ENCODE peak calls at places on chromosomes 4 and X, in seven cellular contexts. U, C, Y, W, H, E and S are unnamed samples.

GRCh38 chr4:2930135-2930805 is 32.9 kb downstream of the NOP14 start:
- DNase-seq in U (no peak), C (peak), Y (peak), W (no peak), H (no peak), E (peak), S (no peak)

GRCh38 chr4:48543796-48544195 is 53.7 kb downstream of the ZAR1 start:
- DNase-seq in U (no peak), C (no peak), Y (no peak), W (no peak), H (no peak), E (no peak), S (no peak)

GRCh38 chr4:156775803-156776202 is 195.8 kb downstream of the PDGFC start:
- DNase-seq in U (no peak), C (no peak), Y (no peak), W (no peak), H (no peak), E (no peak), S (no peak)

GRCh38 chrX:15244421-15244820 is 25.5 kb downstream of the ASB9 start:
- DNase-seq in U (no peak), C (no peak), Y (no peak), W (no peak), H (no peak), E (no peak), S (no peak)

GRCh38 chrX:8988456-8988855 is 45.5 kb downstream of the FAM9B start:
- DNase-seq in U (no peak), C (peak), Y (no peak), W (no peak), H (peak), E (no peak), S (no peak)

GRCh38 chrX:70166601-70167590 is 10.4 kb upstream of the DGAT2L6 start:
- DNase-seq in U (no peak), C (no peak), Y (no peak), W (no peak), H (no peak), E (no peak), S (no peak)

GRCh38 chrX:153651540-153652079 is 4.6 kb downstream of the DUSP9 start:
- DNase-seq in U (no peak), C (no peak), Y (peak), W (peak), H (peak), E (peak), S (no peak)

GRCh38 chr4:7802093-7802726 is 137.5 kb downstream of the AFAP1 start:
- DNase-seq in U (no peak), C (peak), Y (no peak), W (peak), H (peak), E (peak), S (peak)

GRCh38 chr4:90536408-90536807 is 409.2 kb downstream of the CCSER1 start:
- DNase-seq in U (no peak), C (no peak), Y (no peak), W (no peak), H (no peak), E (no peak), S (no peak)

GRCh38 chr4:41458689-41459088 is 79.3 kb upstream of the LIMCH1 start:
- DNase-seq in U (no peak), C (no peak), Y (no peak), W (no peak), H (no peak), E (no peak), S (no peak)

GRCh38 chr4:20248155-20248558 is 3.5 kb upstream of the SLIT2 start:
- DNase-seq in U (no peak), C (no peak), Y (no peak), W (peak), H (peak), E (no peak), S (no peak)

DNA sequence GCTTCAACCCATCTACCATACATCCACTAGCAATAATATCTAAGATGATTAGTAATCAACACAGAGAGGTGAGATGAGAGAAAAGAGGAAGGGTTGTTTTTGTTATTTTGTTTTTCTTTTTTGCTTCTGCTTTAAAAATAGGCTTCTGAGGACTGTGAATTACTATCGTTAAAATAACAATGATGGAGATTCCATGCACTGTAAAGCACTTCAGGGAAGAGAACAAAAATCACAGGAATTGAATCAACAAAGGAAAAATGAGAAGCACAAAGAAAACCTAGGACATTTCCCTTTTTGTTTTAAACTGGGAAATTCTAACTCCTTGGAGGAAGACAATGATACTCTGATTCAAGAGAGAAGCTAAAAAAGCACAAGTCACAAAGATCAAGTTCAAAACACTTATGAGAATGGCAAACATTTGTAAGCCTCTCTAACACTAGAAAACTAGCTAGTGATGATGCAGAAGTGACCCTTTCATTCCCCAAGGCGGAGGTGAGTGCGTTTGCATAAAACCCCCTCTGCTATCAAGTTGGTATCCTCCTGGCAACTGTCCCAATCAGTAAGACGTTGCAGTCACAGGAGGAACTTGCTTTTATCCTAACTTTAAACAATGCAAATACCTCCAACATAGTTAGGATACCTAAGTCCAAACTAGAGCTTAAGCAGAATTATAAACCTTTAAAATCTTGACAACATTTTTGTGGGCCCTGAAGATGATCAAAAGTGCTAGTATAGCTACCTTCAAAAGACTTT is 308.5 kb downstream of the CAMK2D start:
- DNase-seq in U (no peak), C (no peak), Y (no peak), W (peak), H (no peak), E (peak), S (no peak)
- H3K27ac ChIP-seq in U (no peak), C (no peak), Y (no peak), W (peak), H (no peak), E (peak), S (peak)

DNA sequence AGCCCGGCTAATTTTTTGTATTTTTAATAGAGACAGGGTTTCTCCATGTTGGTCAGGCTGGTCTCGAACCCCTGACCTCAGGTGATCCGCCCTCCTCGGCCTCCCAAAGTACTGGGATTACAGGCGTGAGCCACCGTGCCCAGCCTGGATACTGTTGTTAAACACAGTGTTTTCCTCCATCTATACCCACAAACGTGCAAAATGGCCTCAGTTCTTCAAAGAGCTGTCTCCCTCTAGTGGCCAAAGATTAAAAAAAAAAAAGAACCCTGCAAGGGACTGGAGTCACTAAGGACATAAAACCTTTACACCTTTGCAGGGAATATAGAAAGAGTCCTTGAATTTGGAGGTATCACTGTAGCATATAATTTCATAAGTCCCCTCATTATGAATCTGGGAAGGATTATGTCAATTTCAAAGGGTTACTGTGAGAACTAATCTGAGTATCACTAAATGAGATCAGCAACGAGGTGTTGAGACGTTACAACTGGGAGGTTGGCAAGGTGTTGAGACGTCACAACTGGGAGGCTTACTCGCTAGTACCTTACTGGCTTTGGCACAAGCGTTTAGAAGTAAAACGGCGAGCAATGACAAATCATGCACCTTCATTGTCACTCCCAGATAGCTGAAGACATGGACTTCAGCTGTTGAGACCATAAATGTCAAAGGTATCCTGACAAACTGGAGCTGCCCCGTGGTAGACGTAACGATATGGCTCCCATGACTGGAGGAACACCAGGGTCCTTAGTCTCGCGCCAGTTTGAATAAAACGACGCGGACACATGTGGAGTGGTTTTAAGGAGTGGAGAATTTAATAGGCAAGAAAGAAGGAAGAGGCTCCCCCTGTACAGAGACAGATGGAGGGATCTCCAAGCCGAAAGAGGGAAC is 33.4 kb upstream of the ENPP6 start:
- DNase-seq in U (no peak), C (no peak), Y (no peak), W (peak), H (peak), E (no peak), S (no peak)
- TF ChIP-seq CTCF in U (peak), C (peak), Y (peak), W (peak), H (peak), E (peak), S (no peak)

DNA sequence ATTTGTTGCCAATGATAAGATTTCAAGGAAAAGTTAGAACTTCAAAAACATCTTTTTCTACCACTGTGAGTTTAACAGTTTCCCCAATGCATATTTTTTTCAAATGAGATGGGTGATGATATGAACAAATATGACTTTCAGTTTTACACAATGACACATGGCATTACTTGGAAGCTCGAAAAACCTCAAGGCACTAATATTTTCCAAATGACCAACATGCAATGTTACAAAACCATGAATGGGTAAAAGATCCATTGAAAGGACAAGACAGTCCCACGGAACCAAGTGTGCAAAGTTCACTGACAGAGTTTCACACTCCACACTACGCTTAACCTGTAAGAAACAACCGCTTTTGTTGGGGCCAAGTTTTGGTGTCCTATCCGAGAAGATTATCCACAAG is 84.5 kb downstream of the CD99L2 start:
- DNase-seq in U (no peak), C (no peak), Y (no peak), W (no peak), H (no peak), E (no peak), S (no peak)
- H3K27ac ChIP-seq in U (no peak), C (no peak), Y (no peak), W (no peak), H (no peak), E (no peak), S (no peak)

DNA sequence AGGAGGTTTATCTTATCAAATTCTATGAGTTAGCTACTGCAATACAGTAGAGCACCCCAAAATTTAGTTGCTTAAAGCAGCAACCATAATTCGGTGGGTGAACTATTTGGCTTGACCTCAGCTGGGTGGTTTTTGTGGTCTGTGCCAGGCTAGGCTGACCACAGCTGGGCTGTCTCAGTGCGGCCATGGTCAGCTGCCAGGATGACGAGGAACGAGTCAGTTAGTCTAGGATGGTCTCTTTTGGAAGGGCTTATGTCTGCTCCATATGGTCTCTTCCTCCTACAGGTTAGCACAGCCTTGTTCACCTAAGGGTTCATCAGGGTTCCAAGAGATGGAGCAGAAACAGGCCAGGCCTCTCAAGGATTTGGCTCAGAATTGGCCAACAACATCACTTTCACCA is 210.4 kb downstream of the PALLD start:
- DNase-seq in U (no peak), C (no peak), Y (no peak), W (no peak), H (no peak), E (no peak), S (no peak)
- TF ChIP-seq CTCF in U (no peak), C (no peak), Y (no peak), W (no peak), H (no peak), E (no peak), S (no peak)

GRCh38 chrX:110021180-110022022 is 18.5 kb downstream of the TMEM164 start:
- DNase-seq in U (no peak), C (no peak), Y (no peak), W (no peak), H (peak), E (no peak), S (peak)
- H3K27ac ChIP-seq in U (no peak), C (no peak), Y (no peak), W (no peak), H (peak), E (no peak), S (peak)

DNA sequence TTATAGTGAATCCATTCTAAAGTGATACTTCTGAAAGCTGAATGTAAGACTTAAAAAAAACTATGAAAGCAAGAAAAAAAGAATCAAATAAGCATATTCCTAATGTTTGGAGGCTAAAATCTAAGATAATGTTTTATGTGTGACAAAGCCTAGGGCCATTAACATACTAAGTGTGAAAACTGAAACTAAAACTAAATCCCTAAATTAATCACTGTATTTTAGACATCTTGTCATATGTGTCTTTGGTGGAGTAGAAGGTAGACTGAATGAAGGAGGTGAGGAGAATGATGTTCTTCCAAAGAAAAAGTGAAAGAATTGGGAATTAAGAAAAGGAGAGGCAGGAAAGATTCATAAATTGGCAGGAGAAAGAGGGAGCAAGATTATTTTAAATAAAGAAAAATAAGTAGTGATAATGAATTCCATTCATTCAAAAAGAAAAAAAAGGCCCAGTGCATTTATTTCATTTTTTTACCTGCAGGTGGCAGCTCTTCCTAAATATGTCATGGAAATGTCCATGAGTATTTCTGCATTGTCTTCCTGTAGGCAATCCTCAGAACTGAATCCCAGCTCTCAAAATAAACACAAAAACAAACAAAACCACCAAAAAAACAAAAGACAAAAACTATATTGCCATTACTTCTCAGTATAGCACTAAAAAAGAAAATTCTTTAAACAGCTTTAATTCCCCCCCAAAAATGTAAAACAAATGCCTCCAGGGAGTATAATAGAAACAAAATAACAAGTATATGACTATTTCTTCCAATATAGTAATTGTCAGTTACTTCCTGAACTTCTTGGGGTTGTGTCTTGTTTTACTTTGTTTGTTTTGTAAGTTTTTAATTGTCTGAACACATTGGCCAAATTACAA is 17.0 kb upstream of the AP1AR start:
- DNase-seq in U (no peak), C (no peak), Y (no peak), W (peak), H (no peak), E (no peak), S (no peak)
- TF ChIP-seq CTCF in U (peak), C (peak), Y (no peak), W (peak), H (peak), E (no peak), S (peak)

DNA sequence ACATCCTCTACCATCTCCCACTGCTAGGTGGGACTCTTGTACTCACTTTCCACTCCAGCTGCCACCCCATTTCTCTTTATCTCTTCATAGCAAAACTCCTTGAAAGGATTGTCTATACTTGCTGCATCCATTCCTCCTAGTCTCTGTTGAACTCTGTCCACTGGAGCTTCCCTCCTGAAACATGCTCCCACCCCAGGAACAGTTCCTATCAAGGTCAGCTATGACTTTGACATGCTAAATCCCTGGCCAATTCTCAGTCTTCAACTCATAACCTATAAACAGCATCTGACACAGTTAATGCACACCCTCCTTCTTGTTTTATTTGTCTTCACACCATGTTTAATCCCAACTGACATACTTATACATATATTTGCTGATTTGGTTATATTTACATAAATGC is 47.8 kb downstream of the SPARCL1 start:
- DNase-seq in U (no peak), C (no peak), Y (no peak), W (no peak), H (no peak), E (no peak), S (no peak)
- H3K27ac ChIP-seq in U (no peak), C (no peak), Y (no peak), W (no peak), H (no peak), E (no peak), S (no peak)

GRCh38 chr4:11701978-11702377 is 273.3 kb upstream of the HS3ST1 start:
- DNase-seq in U (no peak), C (no peak), Y (no peak), W (no peak), H (peak), E (peak), S (no peak)
- TF ChIP-seq CTCF in U (no peak), C (no peak), Y (no peak), W (peak), H (no peak), E (peak), S (no peak)

GRCh38 chrX:39492495-39493162 is 605.1 kb downstream of the BCOR start:
- DNase-seq in U (no peak), C (peak), Y (no peak), W (no peak), H (no peak), E (no peak), S (no peak)
- H3K27ac ChIP-seq in U (no peak), C (no peak), Y (no peak), W (no peak), H (no peak), E (no peak), S (no peak)